ENCODE peak calls at places on chromosomes 3 and 15, in ten cellular contexts. One of them, this sample, is unnamed.

GRCh38 chr3:21551019-21551418 is 200.0 kb downstream of the ZNF385D start:
- DNase-seq in frontal cortex: no peak
- DNase-seq in activated T-cell treated with anti-CD3 and anti-CD28 coated beads for 48 hours: no peak
- DNase-seq in endothelial cell: no peak
- DNase-seq in anterior cingulate cortex: no peak
- DNase-seq in upper lobe of right lung: no peak
- DNase-seq in activated CD4-positive, alpha-beta T cell treated with anti-CD3 and anti-CD28 coated beads, Interleukin-2, amount 50 U/mL, for 48 hours: no peak
- DNase-seq in CMK: no peak
- DNase-seq in EH: peak; percentile 48
- DNase-seq in activated effector memory CD4-positive, alpha-beta T cell treated with anti-CD3 and anti-CD28 coated beads, Interleukin-2, amount 50 U/mL, for 16 hours: no peak
- DNase-seq in this sample: peak; percentile 49

GRCh38 chr3:140599009-140599408 is 78.9 kb upstream of the TRIM42 start:
- DNase-seq in frontal cortex: no peak
- DNase-seq in upper lobe of right lung: no peak
- DNase-seq in endothelial cell: no peak
- DNase-seq in activated T-cell treated with anti-CD3 and anti-CD28 coated beads for 48 hours: no peak
- DNase-seq in activated CD4-positive, alpha-beta T cell treated with anti-CD3 and anti-CD28 coated beads, Interleukin-2, amount 50 U/mL, for 48 hours: no peak
- DNase-seq in activated effector memory CD4-positive, alpha-beta T cell treated with anti-CD3 and anti-CD28 coated beads, Interleukin-2, amount 50 U/mL, for 16 hours: no peak
- DNase-seq in anterior cingulate cortex: no peak
- DNase-seq in EH: no peak
- DNase-seq in CMK: no peak
- DNase-seq in this sample: no peak

GRCh38 chr3:146974001-146974400 is 368.9 kb upstream of the PLSCR5 start:
- DNase-seq in endothelial cell: no peak
- DNase-seq in anterior cingulate cortex: no peak
- DNase-seq in activated T-cell treated with anti-CD3 and anti-CD28 coated beads for 48 hours: no peak
- DNase-seq in frontal cortex: no peak
- DNase-seq in CMK: no peak
- DNase-seq in upper lobe of right lung: no peak
- DNase-seq in activated CD4-positive, alpha-beta T cell treated with anti-CD3 and anti-CD28 coated beads, Interleukin-2, amount 50 U/mL, for 48 hours: no peak
- DNase-seq in activated effector memory CD4-positive, alpha-beta T cell treated with anti-CD3 and anti-CD28 coated beads, Interleukin-2, amount 50 U/mL, for 16 hours: no peak
- DNase-seq in EH: no peak
- DNase-seq in this sample: no peak

GRCh38 chr3:13119471-13120220 is 46.4 kb upstream of the IQSEC1 start:
- DNase-seq in activated CD4-positive, alpha-beta T cell treated with anti-CD3 and anti-CD28 coated beads, Interleukin-2, amount 50 U/mL, for 48 hours: no peak
- DNase-seq in activated effector memory CD4-positive, alpha-beta T cell treated with anti-CD3 and anti-CD28 coated beads, Interleukin-2, amount 50 U/mL, for 16 hours: peak; percentile 43
- DNase-seq in activated T-cell treated with anti-CD3 and anti-CD28 coated beads for 48 hours: no peak
- DNase-seq in endothelial cell: no peak
- DNase-seq in upper lobe of right lung: peak; percentile 50
- DNase-seq in CMK: no peak
- DNase-seq in anterior cingulate cortex: no peak
- DNase-seq in EH: no peak
- DNase-seq in frontal cortex: no peak
- DNase-seq in this sample: no peak

GRCh38 chr15:69658401-69658945 is 205.9 kb downstream of the RPLP1 start:
- DNase-seq in CMK: no peak
- DNase-seq in endothelial cell: no peak
- DNase-seq in upper lobe of right lung: no peak
- DNase-seq in activated T-cell treated with anti-CD3 and anti-CD28 coated beads for 48 hours: no peak
- DNase-seq in EH: no peak
- DNase-seq in frontal cortex: no peak
- DNase-seq in activated CD4-positive, alpha-beta T cell treated with anti-CD3 and anti-CD28 coated beads, Interleukin-2, amount 50 U/mL, for 48 hours: no peak
- DNase-seq in anterior cingulate cortex: no peak
- DNase-seq in activated effector memory CD4-positive, alpha-beta T cell treated with anti-CD3 and anti-CD28 coated beads, Interleukin-2, amount 50 U/mL, for 16 hours: no peak
- DNase-seq in this sample: no peak

GRCh38 chr15:89926158-89926557 is 13.4 kb upstream of the ARPIN start:
- DNase-seq in CMK: no peak
- DNase-seq in anterior cingulate cortex: no peak
- DNase-seq in activated effector memory CD4-positive, alpha-beta T cell treated with anti-CD3 and anti-CD28 coated beads, Interleukin-2, amount 50 U/mL, for 16 hours: no peak
- DNase-seq in EH: peak; percentile 57
- DNase-seq in activated CD4-positive, alpha-beta T cell treated with anti-CD3 and anti-CD28 coated beads, Interleukin-2, amount 50 U/mL, for 48 hours: no peak
- DNase-seq in frontal cortex: no peak
- DNase-seq in upper lobe of right lung: no peak
- DNase-seq in endothelial cell: no peak
- DNase-seq in activated T-cell treated with anti-CD3 and anti-CD28 coated beads for 48 hours: no peak
- DNase-seq in this sample: peak; percentile 11

GRCh38 chr3:95654567-95655362 is 1159.6 kb upstream of the EPHA6 start:
- DNase-seq in anterior cingulate cortex: no peak
- DNase-seq in activated T-cell treated with anti-CD3 and anti-CD28 coated beads for 48 hours: no peak
- DNase-seq in activated CD4-positive, alpha-beta T cell treated with anti-CD3 and anti-CD28 coated beads, Interleukin-2, amount 50 U/mL, for 48 hours: no peak
- DNase-seq in activated effector memory CD4-positive, alpha-beta T cell treated with anti-CD3 and anti-CD28 coated beads, Interleukin-2, amount 50 U/mL, for 16 hours: no peak
- DNase-seq in upper lobe of right lung: no peak
- DNase-seq in endothelial cell: no peak
- DNase-seq in frontal cortex: no peak
- DNase-seq in EH: no peak
- DNase-seq in CMK: no peak
- DNase-seq in this sample: no peak

GRCh38 chr3:111173328-111173900 is 101.8 kb downstream of the NECTIN3 start:
- DNase-seq in activated CD4-positive, alpha-beta T cell treated with anti-CD3 and anti-CD28 coated beads, Interleukin-2, amount 50 U/mL, for 48 hours: no peak
- DNase-seq in activated effector memory CD4-positive, alpha-beta T cell treated with anti-CD3 and anti-CD28 coated beads, Interleukin-2, amount 50 U/mL, for 16 hours: no peak
- DNase-seq in frontal cortex: no peak
- DNase-seq in upper lobe of right lung: no peak
- DNase-seq in EH: peak; percentile 22
- DNase-seq in activated T-cell treated with anti-CD3 and anti-CD28 coated beads for 48 hours: no peak
- DNase-seq in CMK: no peak
- DNase-seq in anterior cingulate cortex: no peak
- DNase-seq in endothelial cell: no peak
- DNase-seq in this sample: peak; percentile 7

GRCh38 chr15:82647045-82647834 is at the start of gene CPEB1:
- DNase-seq in endothelial cell: peak; percentile 30
- DNase-seq in EH: peak; percentile 38
- DNase-seq in frontal cortex: peak; percentile 92
- DNase-seq in activated effector memory CD4-positive, alpha-beta T cell treated with anti-CD3 and anti-CD28 coated beads, Interleukin-2, amount 50 U/mL, for 16 hours: peak; percentile 78
- DNase-seq in upper lobe of right lung: no peak
- DNase-seq in CMK: peak; percentile 26
- DNase-seq in anterior cingulate cortex: peak; percentile 65
- DNase-seq in activated T-cell treated with anti-CD3 and anti-CD28 coated beads for 48 hours: peak; percentile 27
- DNase-seq in activated CD4-positive, alpha-beta T cell treated with anti-CD3 and anti-CD28 coated beads, Interleukin-2, amount 50 U/mL, for 48 hours: peak; percentile 31
- DNase-seq in this sample: peak; percentile 51

GRCh38 chr3:42830437-42831320 is 21.4 kb downstream of the ACKR2 start:
- DNase-seq in activated effector memory CD4-positive, alpha-beta T cell treated with anti-CD3 and anti-CD28 coated beads, Interleukin-2, amount 50 U/mL, for 16 hours: no peak
- DNase-seq in activated T-cell treated with anti-CD3 and anti-CD28 coated beads for 48 hours: no peak
- DNase-seq in endothelial cell: no peak
- DNase-seq in anterior cingulate cortex: no peak
- DNase-seq in EH: no peak
- DNase-seq in frontal cortex: no peak
- DNase-seq in upper lobe of right lung: no peak
- DNase-seq in activated CD4-positive, alpha-beta T cell treated with anti-CD3 and anti-CD28 coated beads, Interleukin-2, amount 50 U/mL, for 48 hours: no peak
- DNase-seq in CMK: peak; percentile 70
- DNase-seq in this sample: peak; percentile 43

GRCh38 chr15:82158811-82159210 is 103.7 kb downstream of the EFL1 start:
- DNase-seq in CMK: no peak
- DNase-seq in activated T-cell treated with anti-CD3 and anti-CD28 coated beads for 48 hours: no peak
- DNase-seq in EH: no peak
- DNase-seq in frontal cortex: no peak
- DNase-seq in activated CD4-positive, alpha-beta T cell treated with anti-CD3 and anti-CD28 coated beads, Interleukin-2, amount 50 U/mL, for 48 hours: no peak
- DNase-seq in anterior cingulate cortex: no peak
- DNase-seq in upper lobe of right lung: no peak
- DNase-seq in activated effector memory CD4-positive, alpha-beta T cell treated with anti-CD3 and anti-CD28 coated beads, Interleukin-2, amount 50 U/mL, for 16 hours: no peak
- DNase-seq in endothelial cell: no peak
- DNase-seq in this sample: no peak

GRCh38 chr3:194323785-194324735 is 27.1 kb downstream of the CPN2 start:
- DNase-seq in endothelial cell: no peak
- DNase-seq in upper lobe of right lung: no peak
- DNase-seq in activated T-cell treated with anti-CD3 and anti-CD28 coated beads for 48 hours: no peak
- DNase-seq in CMK: no peak
- DNase-seq in activated CD4-positive, alpha-beta T cell treated with anti-CD3 and anti-CD28 coated beads, Interleukin-2, amount 50 U/mL, for 48 hours: no peak
- DNase-seq in anterior cingulate cortex: no peak
- DNase-seq in activated effector memory CD4-positive, alpha-beta T cell treated with anti-CD3 and anti-CD28 coated beads, Interleukin-2, amount 50 U/mL, for 16 hours: peak; percentile 75
- DNase-seq in frontal cortex: no peak
- DNase-seq in EH: peak; percentile 78
- DNase-seq in this sample: peak; percentile 59

GRCh38 chr15:73965730-73966103 is 26.4 kb downstream of the STOML1 start:
- DNase-seq in EH: peak; percentile 68
- DNase-seq in activated T-cell treated with anti-CD3 and anti-CD28 coated beads for 48 hours: no peak
- DNase-seq in upper lobe of right lung: no peak
- DNase-seq in endothelial cell: no peak
- DNase-seq in frontal cortex: no peak
- DNase-seq in activated effector memory CD4-positive, alpha-beta T cell treated with anti-CD3 and anti-CD28 coated beads, Interleukin-2, amount 50 U/mL, for 16 hours: peak; percentile 47
- DNase-seq in anterior cingulate cortex: no peak
- DNase-seq in CMK: no peak
- DNase-seq in activated CD4-positive, alpha-beta T cell treated with anti-CD3 and anti-CD28 coated beads, Interleukin-2, amount 50 U/mL, for 48 hours: no peak
- DNase-seq in this sample: no peak

GRCh38 chr3:135964160-135964955 is 1.2 kb upstream of the PPP2R3A start:
- DNase-seq in frontal cortex: no peak
- DNase-seq in endothelial cell: no peak
- DNase-seq in anterior cingulate cortex: no peak
- DNase-seq in CMK: no peak
- DNase-seq in activated effector memory CD4-positive, alpha-beta T cell treated with anti-CD3 and anti-CD28 coated beads, Interleukin-2, amount 50 U/mL, for 16 hours: no peak
- DNase-seq in activated CD4-positive, alpha-beta T cell treated with anti-CD3 and anti-CD28 coated beads, Interleukin-2, amount 50 U/mL, for 48 hours: no peak
- DNase-seq in upper lobe of right lung: no peak
- DNase-seq in EH: no peak
- DNase-seq in activated T-cell treated with anti-CD3 and anti-CD28 coated beads for 48 hours: no peak
- DNase-seq in this sample: no peak

GRCh38 chr3:113897373-113897777 is 50.4 kb upstream of the ZDHHC23 start:
- DNase-seq in endothelial cell: no peak
- DNase-seq in activated T-cell treated with anti-CD3 and anti-CD28 coated beads for 48 hours: no peak
- DNase-seq in activated effector memory CD4-positive, alpha-beta T cell treated with anti-CD3 and anti-CD28 coated beads, Interleukin-2, amount 50 U/mL, for 16 hours: no peak
- DNase-seq in EH: no peak
- DNase-seq in anterior cingulate cortex: no peak
- DNase-seq in upper lobe of right lung: no peak
- DNase-seq in activated CD4-positive, alpha-beta T cell treated with anti-CD3 and anti-CD28 coated beads, Interleukin-2, amount 50 U/mL, for 48 hours: no peak
- DNase-seq in CMK: no peak
- DNase-seq in frontal cortex: no peak
- DNase-seq in this sample: no peak

GRCh38 chr15:60795471-60795870 is 316.5 kb upstream of the ICE2 start:
- DNase-seq in endothelial cell: no peak
- DNase-seq in activated T-cell treated with anti-CD3 and anti-CD28 coated beads for 48 hours: no peak
- DNase-seq in EH: no peak
- DNase-seq in activated effector memory CD4-positive, alpha-beta T cell treated with anti-CD3 and anti-CD28 coated beads, Interleukin-2, amount 50 U/mL, for 16 hours: peak; percentile 65
- DNase-seq in anterior cingulate cortex: no peak
- DNase-seq in activated CD4-positive, alpha-beta T cell treated with anti-CD3 and anti-CD28 coated beads, Interleukin-2, amount 50 U/mL, for 48 hours: no peak
- DNase-seq in CMK: no peak
- DNase-seq in upper lobe of right lung: no peak
- DNase-seq in frontal cortex: no peak
- DNase-seq in this sample: no peak

GRCh38 chr3:9676780-9677179 is 26.9 kb upstream of the CPNE9 start:
- DNase-seq in CMK: no peak
- DNase-seq in activated T-cell treated with anti-CD3 and anti-CD28 coated beads for 48 hours: no peak
- DNase-seq in EH: peak; percentile 13
- DNase-seq in upper lobe of right lung: no peak
- DNase-seq in activated CD4-positive, alpha-beta T cell treated with anti-CD3 and anti-CD28 coated beads, Interleukin-2, amount 50 U/mL, for 48 hours: no peak
- DNase-seq in endothelial cell: no peak
- DNase-seq in frontal cortex: no peak
- DNase-seq in anterior cingulate cortex: no peak
- DNase-seq in activated effector memory CD4-positive, alpha-beta T cell treated with anti-CD3 and anti-CD28 coated beads, Interleukin-2, amount 50 U/mL, for 16 hours: no peak
- DNase-seq in this sample: no peak

GRCh38 chr3:121809249-121809648 is 25.6 kb downstream of the IQCB1 start:
- DNase-seq in endothelial cell: no peak
- DNase-seq in frontal cortex: no peak
- DNase-seq in activated CD4-positive, alpha-beta T cell treated with anti-CD3 and anti-CD28 coated beads, Interleukin-2, amount 50 U/mL, for 48 hours: no peak
- DNase-seq in anterior cingulate cortex: no peak
- DNase-seq in CMK: no peak
- DNase-seq in upper lobe of right lung: no peak
- DNase-seq in activated effector memory CD4-positive, alpha-beta T cell treated with anti-CD3 and anti-CD28 coated beads, Interleukin-2, amount 50 U/mL, for 16 hours: no peak
- DNase-seq in activated T-cell treated with anti-CD3 and anti-CD28 coated beads for 48 hours: no peak
- DNase-seq in EH: no peak
- DNase-seq in this sample: no peak

GRCh38 chr3:43872301-43872700 is 181.6 kb downstream of the ABHD5 start:
- DNase-seq in upper lobe of right lung: no peak
- DNase-seq in endothelial cell: no peak
- DNase-seq in activated T-cell treated with anti-CD3 and anti-CD28 coated beads for 48 hours: no peak
- DNase-seq in activated CD4-positive, alpha-beta T cell treated with anti-CD3 and anti-CD28 coated beads, Interleukin-2, amount 50 U/mL, for 48 hours: no peak
- DNase-seq in frontal cortex: no peak
- DNase-seq in EH: peak; percentile 94
- DNase-seq in activated effector memory CD4-positive, alpha-beta T cell treated with anti-CD3 and anti-CD28 coated beads, Interleukin-2, amount 50 U/mL, for 16 hours: no peak
- DNase-seq in anterior cingulate cortex: no peak
- DNase-seq in CMK: no peak
- DNase-seq in this sample: peak; percentile 72

GRCh38 chr15:88918738-88919137 is 5.6 kb upstream of the MFGE8 start:
- DNase-seq in activated effector memory CD4-positive, alpha-beta T cell treated with anti-CD3 and anti-CD28 coated beads, Interleukin-2, amount 50 U/mL, for 16 hours: peak; percentile 73
- DNase-seq in frontal cortex: no peak
- DNase-seq in upper lobe of right lung: no peak
- DNase-seq in anterior cingulate cortex: no peak
- DNase-seq in activated T-cell treated with anti-CD3 and anti-CD28 coated beads for 48 hours: peak; percentile 50
- DNase-seq in endothelial cell: no peak
- DNase-seq in EH: peak; percentile 99
- DNase-seq in activated CD4-positive, alpha-beta T cell treated with anti-CD3 and anti-CD28 coated beads, Interleukin-2, amount 50 U/mL, for 48 hours: peak; percentile 56
- DNase-seq in CMK: no peak
- DNase-seq in this sample: peak; percentile 95

GRCh38 chr3:7877312-7877711 is 624.3 kb upstream of the LMCD1 start:
- DNase-seq in frontal cortex: no peak
- DNase-seq in activated CD4-positive, alpha-beta T cell treated with anti-CD3 and anti-CD28 coated beads, Interleukin-2, amount 50 U/mL, for 48 hours: no peak
- DNase-seq in anterior cingulate cortex: no peak
- DNase-seq in CMK: no peak
- DNase-seq in activated effector memory CD4-positive, alpha-beta T cell treated with anti-CD3 and anti-CD28 coated beads, Interleukin-2, amount 50 U/mL, for 16 hours: no peak
- DNase-seq in activated T-cell treated with anti-CD3 and anti-CD28 coated beads for 48 hours: no peak
- DNase-seq in upper lobe of right lung: no peak
- DNase-seq in EH: no peak
- DNase-seq in endothelial cell: no peak
- DNase-seq in this sample: no peak

GRCh38 chr3:197399486-197399885 is 101.1 kb upstream of the DLG1 start:
- DNase-seq in activated effector memory CD4-positive, alpha-beta T cell treated with anti-CD3 and anti-CD28 coated beads, Interleukin-2, amount 50 U/mL, for 16 hours: peak; percentile 13
- DNase-seq in activated T-cell treated with anti-CD3 and anti-CD28 coated beads for 48 hours: no peak
- DNase-seq in activated CD4-positive, alpha-beta T cell treated with anti-CD3 and anti-CD28 coated beads, Interleukin-2, amount 50 U/mL, for 48 hours: no peak
- DNase-seq in upper lobe of right lung: peak; percentile 8
- DNase-seq in EH: no peak
- DNase-seq in CMK: no peak
- DNase-seq in anterior cingulate cortex: no peak
- DNase-seq in endothelial cell: no peak
- DNase-seq in frontal cortex: no peak
- DNase-seq in this sample: no peak

GRCh38 chr3:69086133-69086722 is 1.5 kb downstream of the ARL6IP5 start:
- DNase-seq in anterior cingulate cortex: peak; percentile 66
- DNase-seq in frontal cortex: no peak
- DNase-seq in upper lobe of right lung: peak; percentile 90
- DNase-seq in EH: peak; percentile 92
- DNase-seq in CMK: no peak
- DNase-seq in activated effector memory CD4-positive, alpha-beta T cell treated with anti-CD3 and anti-CD28 coated beads, Interleukin-2, amount 50 U/mL, for 16 hours: peak; percentile 91
- DNase-seq in activated CD4-positive, alpha-beta T cell treated with anti-CD3 and anti-CD28 coated beads, Interleukin-2, amount 50 U/mL, for 48 hours: peak; percentile 84
- DNase-seq in endothelial cell: no peak
- DNase-seq in activated T-cell treated with anti-CD3 and anti-CD28 coated beads for 48 hours: peak; percentile 76
- DNase-seq in this sample: peak; percentile 97

GRCh38 chr3:42714151-42714852 is 11.7 kb upstream of the HHATL start:
- DNase-seq in anterior cingulate cortex: no peak
- DNase-seq in upper lobe of right lung: no peak
- DNase-seq in EH: no peak
- DNase-seq in activated CD4-positive, alpha-beta T cell treated with anti-CD3 and anti-CD28 coated beads, Interleukin-2, amount 50 U/mL, for 48 hours: no peak
- DNase-seq in activated effector memory CD4-positive, alpha-beta T cell treated with anti-CD3 and anti-CD28 coated beads, Interleukin-2, amount 50 U/mL, for 16 hours: no peak
- DNase-seq in activated T-cell treated with anti-CD3 and anti-CD28 coated beads for 48 hours: no peak
- DNase-seq in frontal cortex: no peak
- DNase-seq in endothelial cell: no peak
- DNase-seq in CMK: no peak
- DNase-seq in this sample: no peak

GRCh38 chr15:44033894-44034293 is 161.2 kb downstream of the FRMD5 start:
- DNase-seq in endothelial cell: no peak
- DNase-seq in EH: peak; percentile 62
- DNase-seq in frontal cortex: no peak
- DNase-seq in activated T-cell treated with anti-CD3 and anti-CD28 coated beads for 48 hours: no peak
- DNase-seq in CMK: no peak
- DNase-seq in activated effector memory CD4-positive, alpha-beta T cell treated with anti-CD3 and anti-CD28 coated beads, Interleukin-2, amount 50 U/mL, for 16 hours: no peak
- DNase-seq in anterior cingulate cortex: no peak
- DNase-seq in upper lobe of right lung: no peak
- DNase-seq in activated CD4-positive, alpha-beta T cell treated with anti-CD3 and anti-CD28 coated beads, Interleukin-2, amount 50 U/mL, for 48 hours: no peak
- DNase-seq in this sample: peak; percentile 76

GRCh38 chr15:95113041-95113440 is 881.7 kb downstream of the MCTP2 start:
- DNase-seq in activated T-cell treated with anti-CD3 and anti-CD28 coated beads for 48 hours: no peak
- DNase-seq in anterior cingulate cortex: no peak
- DNase-seq in frontal cortex: no peak
- DNase-seq in EH: peak; percentile 13
- DNase-seq in endothelial cell: no peak
- DNase-seq in CMK: no peak
- DNase-seq in activated effector memory CD4-positive, alpha-beta T cell treated with anti-CD3 and anti-CD28 coated beads, Interleukin-2, amount 50 U/mL, for 16 hours: no peak
- DNase-seq in activated CD4-positive, alpha-beta T cell treated with anti-CD3 and anti-CD28 coated beads, Interleukin-2, amount 50 U/mL, for 48 hours: no peak
- DNase-seq in upper lobe of right lung: no peak
- DNase-seq in this sample: no peak

GRCh38 chr3:39138804-39139415 is 14.5 kb downstream of the CSRNP1 start:
- DNase-seq in activated effector memory CD4-positive, alpha-beta T cell treated with anti-CD3 and anti-CD28 coated beads, Interleukin-2, amount 50 U/mL, for 16 hours: no peak
- DNase-seq in activated CD4-positive, alpha-beta T cell treated with anti-CD3 and anti-CD28 coated beads, Interleukin-2, amount 50 U/mL, for 48 hours: no peak
- DNase-seq in EH: no peak
- DNase-seq in anterior cingulate cortex: peak; percentile 64
- DNase-seq in activated T-cell treated with anti-CD3 and anti-CD28 coated beads for 48 hours: no peak
- DNase-seq in frontal cortex: peak; percentile 30
- DNase-seq in CMK: no peak
- DNase-seq in upper lobe of right lung: no peak
- DNase-seq in endothelial cell: no peak
- DNase-seq in this sample: peak; percentile 56

GRCh38 chr15:68271854-68272471 is 5.6 kb upstream of the FEM1B start:
- DNase-seq in frontal cortex: no peak
- DNase-seq in endothelial cell: no peak
- DNase-seq in activated effector memory CD4-positive, alpha-beta T cell treated with anti-CD3 and anti-CD28 coated beads, Interleukin-2, amount 50 U/mL, for 16 hours: no peak
- DNase-seq in EH: peak; percentile 95
- DNase-seq in upper lobe of right lung: no peak
- DNase-seq in activated CD4-positive, alpha-beta T cell treated with anti-CD3 and anti-CD28 coated beads, Interleukin-2, amount 50 U/mL, for 48 hours: no peak
- DNase-seq in anterior cingulate cortex: peak; percentile 18
- DNase-seq in CMK: no peak
- DNase-seq in activated T-cell treated with anti-CD3 and anti-CD28 coated beads for 48 hours: no peak
- DNase-seq in this sample: peak; percentile 72

This sample was measured in fibroblast of the aortic adventitia.